ENCODE peak calls at places on chromosomes 5 and 9, in five cellular contexts. One of them, this sample, is unnamed.
A peak's percentile ranks its signal among the peaks of the same experiment; 100 is the strongest.

GRCh38 chr5:10521466-10522223 is 42.2 kb upstream of the ANKRD33B start:
- DNase-seq in brain microvascular endothelial cell: no peak
- DNase-seq in breast epithelium: no peak
- DNase-seq in Peyer's patch: no peak
- DNase-seq in AG09309: no peak
- DNase-seq in this sample: no peak

GRCh38 chr5:41822036-41822435 is 48.2 kb downstream of the OXCT1 start:
- DNase-seq in brain microvascular endothelial cell: no peak
- DNase-seq in breast epithelium: no peak
- DNase-seq in Peyer's patch: no peak
- DNase-seq in AG09309: no peak
- DNase-seq in this sample: no peak

GRCh38 chr9:109940536-109940935 is 160.5 kb downstream of the PALM2AKAP2 start:
- DNase-seq in brain microvascular endothelial cell: no peak
- DNase-seq in breast epithelium: no peak
- DNase-seq in Peyer's patch: no peak
- DNase-seq in AG09309: no peak
- DNase-seq in this sample: no peak

GRCh38 chr9:34644766-34645314 is 1.6 kb upstream of the GALT start:
- DNase-seq in brain microvascular endothelial cell: no peak
- DNase-seq in breast epithelium: no peak
- DNase-seq in Peyer's patch: no peak
- DNase-seq in AG09309: no peak
- DNase-seq in this sample: no peak

GRCh38 chr9:6845881-6846280 is 88.1 kb downstream of the KDM4C start:
- DNase-seq in brain microvascular endothelial cell: no peak
- DNase-seq in breast epithelium: no peak
- DNase-seq in Peyer's patch: no peak
- DNase-seq in AG09309: no peak
- DNase-seq in this sample: peak; percentile 77

GRCh38 chr5:112136773-112137172 is 282.3 kb downstream of the EPB41L4A start:
- DNase-seq in brain microvascular endothelial cell: no peak
- DNase-seq in breast epithelium: no peak
- DNase-seq in Peyer's patch: no peak
- DNase-seq in AG09309: no peak
- DNase-seq in this sample: no peak

GRCh38 chr9:136840877-136841645 is 1.2 kb upstream of the AJM1 start:
- DNase-seq in brain microvascular endothelial cell: no peak
- DNase-seq in breast epithelium: no peak
- DNase-seq in Peyer's patch: peak; percentile 94
- DNase-seq in AG09309: no peak
- DNase-seq in this sample: peak; percentile 34

GRCh38 chr5:73375949-73376348 is 72.6 kb downstream of the FOXD1 start:
- DNase-seq in brain microvascular endothelial cell: no peak
- DNase-seq in breast epithelium: no peak
- DNase-seq in Peyer's patch: no peak
- DNase-seq in AG09309: no peak
- DNase-seq in this sample: no peak

DNA sequence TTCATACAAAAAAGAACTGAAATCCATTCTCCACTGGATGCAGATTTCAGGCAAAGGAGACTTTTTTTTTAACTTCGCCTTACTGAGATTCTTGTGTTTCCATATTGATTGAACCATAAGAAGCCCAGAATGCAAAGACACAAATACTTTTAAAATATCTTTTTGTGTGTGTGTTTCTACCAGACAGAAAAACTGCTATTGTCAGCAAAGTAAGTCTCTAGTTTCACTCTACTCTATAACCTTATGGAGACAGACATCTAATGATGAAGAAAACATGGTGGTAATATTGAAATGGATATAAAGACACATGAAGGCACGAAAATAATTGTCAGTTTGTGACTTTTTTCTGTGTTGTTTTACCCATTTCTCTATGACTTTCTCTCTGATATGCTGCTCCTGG is 260.3 kb upstream of the RORB start:
- DNase-seq in brain microvascular endothelial cell: no peak
- DNase-seq in breast epithelium: no peak
- DNase-seq in Peyer's patch: no peak
- DNase-seq in AG09309: no peak
- DNase-seq in this sample: no peak
- H3K4me3 ChIP-seq in brain microvascular endothelial cell: no peak overlapping the region
- H3K4me3 ChIP-seq in breast epithelium: no peak overlapping the region
- H3K4me3 ChIP-seq in Peyer's patch: no peak overlapping the region
- H3K4me3 ChIP-seq in AG09309: no peak overlapping the region
- H3K4me3 ChIP-seq in this sample: no peak overlapping the region

DNA sequence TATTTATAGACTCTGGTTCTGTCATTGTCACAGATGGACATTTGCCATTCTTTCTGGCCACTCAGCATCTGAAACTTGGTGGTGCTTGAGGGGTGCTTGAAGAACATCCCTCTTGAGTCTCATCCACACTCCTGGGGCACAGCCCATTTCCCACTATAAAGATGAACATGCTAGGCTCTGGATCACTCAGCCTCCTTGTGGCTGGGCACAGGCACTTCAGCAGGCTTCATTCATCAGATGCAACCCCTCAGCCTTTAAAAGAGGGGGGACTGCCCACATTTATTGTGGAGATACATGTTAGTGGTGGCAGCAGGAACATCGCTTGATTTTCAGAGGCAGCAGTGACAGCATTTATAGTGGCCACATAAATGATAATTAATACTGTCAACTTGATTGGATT is 124.7 kb upstream of the NIPBL start:
- DNase-seq in brain microvascular endothelial cell: no peak
- DNase-seq in breast epithelium: no peak
- DNase-seq in Peyer's patch: no peak
- DNase-seq in AG09309: no peak
- DNase-seq in this sample: no peak
- TF ChIP-seq CTCF in brain microvascular endothelial cell: peak; percentile 50
- TF ChIP-seq CTCF in breast epithelium: no peak
- TF ChIP-seq CTCF in Peyer's patch: no peak
- TF ChIP-seq CTCF in AG09309: peak; percentile 3
- TF ChIP-seq CTCF in this sample: peak; percentile 32

GRCh38 chr9:127873886-127874285 is 3.6 kb downstream of the AK1 start:
- DNase-seq in brain microvascular endothelial cell: no peak
- DNase-seq in breast epithelium: peak; percentile 70
- DNase-seq in Peyer's patch: no peak
- DNase-seq in AG09309: no peak
- DNase-seq in this sample: no peak

GRCh38 chr9:127876026-127876763 is 1.3 kb downstream of the AK1 start:
- DNase-seq in brain microvascular endothelial cell: no peak
- DNase-seq in breast epithelium: no peak
- DNase-seq in Peyer's patch: no peak
- DNase-seq in AG09309: no peak
- DNase-seq in this sample: no peak

GRCh38 chr9:127873223-127873691 is 4.2 kb downstream of the AK1 start:
- DNase-seq in brain microvascular endothelial cell: no peak
- DNase-seq in breast epithelium: no peak
- DNase-seq in Peyer's patch: no peak
- DNase-seq in AG09309: no peak
- DNase-seq in this sample: no peak

GRCh38 chr9:127875306-127875966 is 2.0 kb downstream of the AK1 start:
- DNase-seq in brain microvascular endothelial cell: peak; percentile 30
- DNase-seq in breast epithelium: no peak
- DNase-seq in Peyer's patch: no peak
- DNase-seq in AG09309: no peak
- DNase-seq in this sample: no peak

GRCh38 chr9:127874301-127875216 is 2.9 kb downstream of the AK1 start:
- DNase-seq in brain microvascular endothelial cell: no peak
- DNase-seq in breast epithelium: no peak
- DNase-seq in Peyer's patch: no peak
- DNase-seq in AG09309: no peak
- DNase-seq in this sample: peak; percentile 79
- H3K4me3 ChIP-seq in brain microvascular endothelial cell: no peak overlapping the region
- H3K4me3 ChIP-seq in breast epithelium: no peak overlapping the region
- H3K4me3 ChIP-seq in Peyer's patch: no peak overlapping the region
- H3K4me3 ChIP-seq in AG09309: no peak overlapping the region
- H3K4me3 ChIP-seq in this sample: no peak overlapping the region

DNA sequence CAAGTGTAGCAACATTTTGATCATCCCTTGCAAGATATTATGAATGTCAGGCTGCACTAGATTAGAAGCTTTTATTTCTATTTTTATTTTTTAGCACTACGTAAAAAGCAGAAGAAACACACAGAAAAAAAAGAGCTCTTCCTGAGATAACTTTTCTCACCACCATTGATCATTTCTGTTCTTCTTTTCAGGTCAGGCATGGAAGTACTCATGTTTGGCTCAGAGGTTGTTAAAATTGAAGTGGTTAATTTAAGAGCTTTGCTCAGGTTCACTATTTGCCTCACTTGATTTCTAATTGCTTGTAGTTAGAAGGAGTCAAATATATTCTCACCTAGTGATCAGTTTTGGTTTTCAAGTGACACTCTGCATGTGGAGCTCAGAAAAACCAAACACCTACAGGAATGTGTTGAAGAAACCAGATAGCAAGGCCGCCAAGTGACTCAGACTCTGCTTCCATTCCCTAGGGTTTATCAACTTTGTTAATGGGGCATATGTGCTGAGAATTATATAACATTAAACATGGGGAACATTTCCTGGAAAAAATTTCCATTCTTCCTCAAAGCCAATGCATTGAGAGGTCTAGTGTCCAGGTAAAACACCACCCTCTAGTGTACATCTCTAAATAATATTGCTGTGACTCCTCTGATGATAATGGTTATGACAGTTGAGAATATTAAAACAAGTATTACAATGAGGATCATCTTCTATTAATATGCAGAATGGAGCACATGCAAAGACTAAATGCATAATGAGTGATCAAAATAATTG is 679.7 kb downstream of the CETN3 start:
- DNase-seq in brain microvascular endothelial cell: no peak
- DNase-seq in breast epithelium: no peak
- DNase-seq in Peyer's patch: no peak
- DNase-seq in AG09309: no peak
- DNase-seq in this sample: peak; percentile 38
- TF ChIP-seq CTCF in brain microvascular endothelial cell: peak; percentile 27
- TF ChIP-seq CTCF in breast epithelium: no peak
- TF ChIP-seq CTCF in Peyer's patch: no peak
- TF ChIP-seq CTCF in AG09309: peak; percentile 31
- TF ChIP-seq CTCF in this sample: peak; percentile 52

DNA sequence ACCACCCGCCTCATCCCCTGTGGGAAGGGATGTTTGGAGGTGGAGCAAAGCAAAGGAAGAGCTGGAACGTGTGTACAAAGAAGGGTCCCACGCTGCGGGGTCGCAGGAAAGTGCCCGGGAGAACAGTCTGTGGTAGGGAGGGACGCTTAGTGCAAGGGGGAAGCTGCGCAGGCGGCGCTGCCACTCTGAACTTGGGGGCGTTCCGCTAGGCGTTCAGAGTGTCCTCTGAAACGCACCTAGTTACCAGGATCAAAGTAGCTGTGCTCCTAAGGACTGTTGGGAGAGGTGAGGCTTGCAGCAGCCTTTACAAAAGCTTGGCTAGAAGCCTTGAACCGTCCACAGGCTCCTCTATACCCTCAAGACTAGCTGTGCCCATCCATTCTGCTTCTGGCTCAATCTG is 29.3 kb upstream of the PDE8B start:
- DNase-seq in brain microvascular endothelial cell: no peak
- DNase-seq in breast epithelium: no peak
- DNase-seq in Peyer's patch: no peak
- DNase-seq in AG09309: no peak
- DNase-seq in this sample: no peak
- H3K4me3 ChIP-seq in brain microvascular endothelial cell: no peak overlapping the region
- H3K4me3 ChIP-seq in breast epithelium: peak overlapping the region; percentile 53
- H3K4me3 ChIP-seq in Peyer's patch: peak overlapping the region; percentile 64
- H3K4me3 ChIP-seq in AG09309: no peak overlapping the region
- H3K4me3 ChIP-seq in this sample: no peak overlapping the region

GRCh38 chr5:141356133-141356532 is 1.3 kb downstream of the PCDHGA4 start:
- DNase-seq in brain microvascular endothelial cell: no peak
- DNase-seq in breast epithelium: no peak
- DNase-seq in Peyer's patch: no peak
- DNase-seq in AG09309: no peak
- DNase-seq in this sample: no peak

GRCh38 chr5:141360685-141361084 is 891 bp downstream of the PCDHGB2 start:
- DNase-seq in brain microvascular endothelial cell: no peak
- DNase-seq in breast epithelium: no peak
- DNase-seq in Peyer's patch: no peak
- DNase-seq in AG09309: no peak
- DNase-seq in this sample: no peak

GRCh38 chr5:141356950-141357349 is 2.1 kb downstream of the PCDHGA4 start:
- DNase-seq in brain microvascular endothelial cell: no peak
- DNase-seq in breast epithelium: no peak
- DNase-seq in Peyer's patch: no peak
- DNase-seq in AG09309: no peak
- DNase-seq in this sample: no peak

GRCh38 chr5:141362719-141363118 is 1.2 kb upstream of the PCDHGA5 start:
- DNase-seq in brain microvascular endothelial cell: no peak
- DNase-seq in breast epithelium: no peak
- DNase-seq in Peyer's patch: no peak
- DNase-seq in AG09309: no peak
- DNase-seq in this sample: no peak

DNA sequence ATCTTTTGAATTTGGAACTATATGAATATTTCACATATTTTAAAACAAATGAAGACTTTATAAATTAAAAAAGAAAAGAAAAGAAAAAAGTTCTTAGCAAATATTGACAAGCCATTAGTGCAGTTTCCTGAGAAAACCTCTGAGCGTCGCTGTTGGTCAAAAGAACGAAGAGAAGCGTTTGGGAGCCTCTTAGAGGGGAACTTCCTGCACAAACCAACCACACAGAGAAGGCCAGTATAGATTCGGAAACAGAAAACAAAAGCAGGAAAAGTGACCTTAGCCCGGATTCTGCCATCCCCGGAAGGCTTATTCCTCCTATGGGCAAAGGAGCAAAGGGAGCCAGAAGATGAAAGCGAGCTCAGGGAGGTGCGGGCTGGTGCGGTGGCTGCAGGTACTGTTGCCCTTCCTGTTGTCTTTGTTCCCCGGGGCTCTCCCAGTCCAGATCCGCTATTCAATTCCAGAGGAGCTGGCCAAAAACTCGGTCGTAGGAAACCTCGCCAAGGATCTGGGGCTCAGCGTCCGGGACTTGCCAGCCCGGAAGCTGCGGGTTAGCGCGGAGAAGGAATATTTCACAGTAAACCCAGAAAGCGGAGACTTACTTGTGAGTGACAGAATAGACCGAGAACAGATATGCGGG is at the start of gene PCDHGB2:
- DNase-seq in brain microvascular endothelial cell: no peak
- DNase-seq in breast epithelium: no peak
- DNase-seq in Peyer's patch: no peak
- DNase-seq in AG09309: no peak
- DNase-seq in this sample: peak; percentile 10
- TF ChIP-seq CTCF in brain microvascular endothelial cell: peak; percentile 48
- TF ChIP-seq CTCF in breast epithelium: no peak
- TF ChIP-seq CTCF in Peyer's patch: no peak
- TF ChIP-seq CTCF in AG09309: peak; percentile 59
- TF ChIP-seq CTCF in this sample: no peak